ENCODE peak calls at places on chromosomes 2 and 18, in five cellular contexts. J, H, G, E and T are unnamed samples.

GRCh38 chr2:216829533-216829932 is 30.3 kb downstream of the TNP1 start:
- DNase-seq in J (no peak), H (no peak), G (no peak), E (no peak), T (no peak)

GRCh38 chr2:196331143-196331542 is 159.8 kb upstream of the STK17B start:
- DNase-seq in J (no peak), H (no peak), G (no peak), E (no peak), T (no peak)

GRCh38 chr2:216113572-216113971 is 4.4 kb downstream of the XRCC5 start:
- DNase-seq in J (peak), H (no peak), G (no peak), E (peak), T (no peak)

GRCh38 chr2:219252570-219252899 is 508 bp upstream of the TUBA4B start:
- DNase-seq in J (no peak), H (no peak), G (no peak), E (no peak), T (no peak)

GRCh38 chr18:5456577-5457466 is 87.0 kb downstream of the EPB41L3 start:
- DNase-seq in J (peak), H (no peak), G (peak), E (no peak), T (no peak)

GRCh38 chr2:187422277-187422676 is 25.8 kb downstream of the CALCRL start:
- DNase-seq in J (no peak), H (no peak), G (no peak), E (no peak), T (no peak)

GRCh38 chr2:186274936-186275575 is 211.0 kb upstream of the ZC3H15 start:
- DNase-seq in J (no peak), H (no peak), G (no peak), E (no peak), T (no peak)

GRCh38 chr2:74007120-74007519 is 22.4 kb downstream of the TET3 start:
- DNase-seq in J (no peak), H (no peak), G (no peak), E (no peak), T (no peak)

GRCh38 chr2:95023222-95023597 is 2.3 kb upstream of the MAL start:
- DNase-seq in J (peak), H (peak), G (no peak), E (peak), T (no peak)

GRCh38 chr2:65049010-65049639 is 7.1 kb upstream of the CEP68 start:
- DNase-seq in J (no peak), H (no peak), G (no peak), E (no peak), T (no peak)

GRCh38 chr18:63316612-63317555 is 2.7 kb downstream of the BCL2 start:
- DNase-seq in J (no peak), H (no peak), G (no peak), E (peak), T (no peak)

DNA sequence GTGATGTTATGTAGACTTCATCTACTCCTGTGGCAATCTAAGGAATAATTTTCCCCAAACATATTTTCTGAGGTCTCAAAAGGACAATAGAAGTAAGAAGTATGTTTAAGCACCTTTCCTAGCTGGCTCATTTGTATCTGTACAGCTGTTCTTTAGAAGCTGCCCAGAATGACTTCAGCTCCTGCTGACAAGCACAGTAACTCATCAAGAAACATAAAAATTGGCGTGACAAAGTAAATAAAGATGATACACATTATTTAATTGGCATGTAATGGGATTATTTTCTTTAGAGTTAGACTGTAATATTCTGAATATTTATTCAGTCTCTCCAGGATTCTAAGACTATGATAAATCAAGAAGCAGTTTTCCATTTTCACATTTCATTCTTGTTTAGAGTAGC is 107.3 kb downstream of the PDE1A start:
- DNase-seq in J (no peak), H (no peak), G (no peak), E (no peak), T (no peak)
- H3K4me3 ChIP-seq in J (no peak), H (no peak), G (no peak), E (no peak), T (no peak)

GRCh38 chr18:76620326-76620813 is 125.3 kb upstream of the ZNF516 start:
- DNase-seq in J (peak), H (no peak), G (peak), E (peak), T (peak)

GRCh38 chr18:76621184-76621583 is 126.1 kb upstream of the ZNF516 start:
- DNase-seq in J (no peak), H (no peak), G (no peak), E (no peak), T (no peak)

GRCh38 chr18:76621782-76622495 is 126.9 kb upstream of the ZNF516 start:
- DNase-seq in J (no peak), H (no peak), G (no peak), E (no peak), T (no peak)

GRCh38 chr18:76618721-76619120 is 123.7 kb upstream of the ZNF516 start:
- DNase-seq in J (no peak), H (no peak), G (no peak), E (no peak), T (no peak)

GRCh38 chr18:76619342-76620315 is 124.6 kb upstream of the ZNF516 start:
- DNase-seq in J (no peak), H (no peak), G (peak), E (no peak), T (no peak)
- H3K4me3 ChIP-seq in J (no peak), H (no peak), G (no peak), E (no peak), T (peak)

DNA sequence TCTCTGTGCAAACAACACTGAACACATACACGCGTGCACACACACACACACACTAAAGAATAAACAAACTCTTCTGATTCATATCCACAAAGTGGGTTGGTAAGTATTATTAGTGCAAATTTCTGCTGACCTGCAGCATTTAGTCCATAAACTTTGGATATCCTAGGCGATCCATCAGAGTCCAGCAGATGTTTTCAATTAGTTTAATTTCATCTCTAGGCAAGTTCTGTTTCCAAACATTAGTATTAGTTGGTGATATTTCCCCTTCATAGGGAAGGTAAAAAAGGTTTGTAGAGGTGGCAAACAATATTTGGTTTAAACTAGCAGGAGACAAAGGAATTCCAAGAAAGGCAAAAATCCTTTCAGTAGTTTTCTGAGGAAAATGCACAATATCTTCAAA is 5.7 kb downstream of the DSEL start:
- DNase-seq in J (no peak), H (no peak), G (no peak), E (no peak), T (no peak)
- H3K4me3 ChIP-seq in J (no peak), H (no peak), G (no peak), E (no peak), T (no peak)

DNA sequence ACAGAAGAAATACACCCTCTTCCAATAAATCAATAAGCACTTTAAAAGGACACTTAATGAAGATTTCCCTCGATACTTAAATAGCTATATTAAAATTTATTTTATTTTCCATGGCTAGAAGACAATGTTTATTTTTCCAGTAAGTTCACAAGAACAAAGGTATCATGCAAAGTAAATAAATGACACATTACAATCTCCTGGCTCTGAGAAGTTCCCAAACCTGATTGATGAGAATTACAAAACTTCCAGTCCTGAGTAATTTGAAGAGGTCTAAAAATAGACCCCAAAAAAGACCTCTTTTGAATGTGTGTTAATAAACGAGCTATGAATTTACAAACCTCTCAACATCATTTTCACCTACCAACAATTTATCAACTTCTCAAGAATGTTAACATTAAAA is 1.5 kb upstream of the PEX13 start:
- DNase-seq in J (no peak), H (no peak), G (no peak), E (no peak), T (no peak)
- H3K4me3 ChIP-seq in J (peak), H (peak), G (no peak), E (peak), T (peak)

DNA sequence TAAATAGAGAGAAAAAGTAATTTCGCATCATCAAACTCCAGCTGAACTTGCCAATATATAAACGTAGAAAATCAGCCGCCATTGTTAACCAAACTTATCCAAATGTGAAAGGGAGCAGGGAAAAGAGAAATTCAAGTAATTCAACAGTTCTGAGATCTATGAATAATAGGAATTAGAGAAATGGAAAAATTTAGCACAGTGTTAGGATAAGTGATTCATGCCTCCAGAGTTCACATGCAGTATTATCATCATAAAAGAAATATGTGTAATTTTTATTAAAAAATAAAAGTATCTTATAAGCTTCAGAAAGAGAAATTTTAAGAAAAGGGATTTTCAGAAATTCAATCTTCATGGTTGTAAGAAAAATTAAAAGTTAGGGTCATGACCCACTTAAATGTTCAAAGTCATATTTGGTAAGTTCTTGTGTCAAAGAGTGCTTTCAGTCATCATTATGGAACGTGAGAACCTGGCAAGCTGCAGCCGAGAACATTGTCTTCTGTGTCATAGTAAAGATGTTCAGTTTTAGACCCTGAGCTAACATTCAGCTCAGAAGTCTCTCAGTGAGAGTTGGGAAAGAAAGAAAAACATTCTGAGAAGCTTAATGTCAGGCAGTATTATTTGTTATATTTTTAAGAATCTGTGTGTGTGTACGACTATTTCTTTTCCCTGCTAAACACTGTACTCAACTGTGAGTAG is 414.3 kb upstream of the RGPD4 start:
- DNase-seq in J (no peak), H (no peak), G (no peak), E (no peak), T (no peak)
- H3K4me3 ChIP-seq in J (no peak), H (no peak), G (no peak), E (no peak), T (no peak)

DNA sequence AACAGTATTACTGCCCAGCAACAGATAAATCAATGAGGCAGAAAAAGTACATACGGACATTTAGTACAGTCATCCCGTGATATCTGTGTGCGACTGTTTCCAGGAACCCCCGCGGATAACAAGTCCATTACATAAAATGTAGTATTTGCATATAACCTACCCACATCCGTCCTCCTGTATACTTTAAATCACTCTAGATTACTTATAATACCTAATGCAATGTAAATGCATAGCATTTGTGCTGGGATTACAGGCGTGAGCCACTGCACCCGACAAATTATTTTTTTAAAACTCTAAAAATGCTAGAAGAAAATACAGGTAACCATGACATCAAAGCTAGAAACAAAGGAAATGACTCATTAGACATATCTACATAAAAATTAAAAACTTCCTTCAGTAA is 91.6 kb downstream of the FAM161A start:
- DNase-seq in J (peak), H (no peak), G (no peak), E (peak), T (no peak)
- H3K4me3 ChIP-seq in J (peak), H (no peak), G (no peak), E (no peak), T (no peak)

DNA sequence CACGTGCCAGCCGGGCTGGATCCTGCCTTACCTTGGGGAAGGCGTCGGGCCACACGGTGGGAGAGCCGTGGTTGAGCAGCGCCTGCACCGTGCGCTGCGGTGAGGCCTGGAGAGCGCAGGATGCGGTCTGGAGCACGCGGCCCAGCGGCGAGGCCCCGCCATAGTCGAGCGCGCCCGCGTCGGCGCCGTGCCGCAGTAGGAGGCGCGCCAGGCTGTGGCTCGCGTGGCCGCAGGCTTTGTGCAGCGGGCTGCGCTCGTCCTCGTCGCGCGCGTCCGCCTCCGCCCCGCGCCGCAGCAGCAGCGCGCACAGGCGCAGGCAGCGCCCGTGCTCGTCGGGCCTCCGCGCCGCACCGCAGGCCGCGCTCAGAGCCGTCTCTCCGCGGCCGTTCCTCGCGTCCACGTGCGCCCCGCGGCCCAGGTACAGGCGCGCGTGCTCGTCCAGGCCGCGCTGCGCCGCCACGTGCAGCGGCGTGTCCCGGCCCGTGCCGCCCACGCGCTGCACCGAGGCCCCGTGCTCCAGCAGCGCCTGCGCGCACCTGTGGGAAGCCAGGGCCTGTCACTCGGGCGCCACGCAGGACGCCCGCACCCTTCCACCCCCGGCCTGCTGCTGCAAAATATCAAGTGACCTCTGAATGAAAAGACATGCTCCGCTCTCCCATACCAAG is 46.3 kb upstream of the GBX2 start:
- DNase-seq in J (no peak), H (no peak), G (no peak), E (no peak), T (no peak)
- H3K4me3 ChIP-seq in J (no peak), H (no peak), G (no peak), E (no peak), T (no peak)

GRCh38 chr18:58768293-58768974 is 96.2 kb upstream of the ZNF532 start:
- DNase-seq in J (peak), H (peak), G (peak), E (peak), T (no peak)
- H3K4me3 ChIP-seq in J (no peak), H (no peak), G (peak), E (no peak), T (peak)